ENCODE peak calls at places on chromosomes 4 and X, in ten cellular contexts. N is brain microvascular endothelial cell, I is endothelial cell, X is glutamatergic neuron, T is fibroblast of pulmonary artery, P is dorsolateral prefrontal cortex, C is AG10803, Z is psoas muscle, M is HCT116, K is epithelial cell of proximal tubule. Q is an unnamed sample.

GRCh38 chr4:146814736-146815135 is 130.9 kb downstream of the TTC29 start:
- DNase-seq in N (no peak), I (no peak), X (no peak), T (no peak), P (no peak), C (no peak), Z (no peak), M (no peak), K (no peak), Q (no peak)

GRCh38 chrX:38275615-38276014 is 51.7 kb downstream of the RPGR start:
- DNase-seq in N (peak), I (no peak), X (no peak), T (peak), P (no peak), C (peak), Z (no peak), M (peak), K (peak), Q (no peak)

GRCh38 chr4:172631832-172632231 is 536.8 kb upstream of the GALNT7 start:
- DNase-seq in N (no peak), I (no peak), X (no peak), T (no peak), P (no peak), C (no peak), Z (no peak), M (no peak), K (no peak), Q (no peak)

GRCh38 chr4:14583331-14583730 is 418.9 kb upstream of the CPEB2 start:
- DNase-seq in N (no peak), I (no peak), X (no peak), T (no peak), P (no peak), C (no peak), Z (no peak), M (no peak), K (no peak), Q (no peak)

GRCh38 chr4:159856451-159856850 is 753.6 kb downstream of the RAPGEF2 start:
- DNase-seq in N (no peak), I (no peak), X (no peak), T (no peak), P (no peak), C (no peak), Z (no peak), M (no peak), K (no peak), Q (no peak)

GRCh38 chrX:44314259-44314734 is 29.2 kb downstream of the EFHC2 start:
- DNase-seq in N (peak), I (peak), X (peak), T (peak), P (no peak), C (peak), Z (no peak), M (no peak), K (peak), Q (peak)

GRCh38 chr4:58214376-58214775 is 1104.2 kb upstream of the IGFBP7 start:
- DNase-seq in N (no peak), I (no peak), X (no peak), T (no peak), P (no peak), C (no peak), Z (no peak), M (no peak), K (no peak), Q (no peak)

GRCh38 chr4:173074501-173074946 is 94.1 kb upstream of the GALNT7 start:
- DNase-seq in N (peak), I (no peak), X (no peak), T (peak), P (peak), C (peak), Z (no peak), M (peak), K (peak), Q (peak)

GRCh38 chrX:109847257-109848187 is 114.5 kb upstream of the ACSL4 start:
- DNase-seq in N (peak), I (no peak), X (no peak), T (peak), P (no peak), C (peak), Z (no peak), M (no peak), K (peak), Q (no peak)

GRCh38 chrX:88202149-88202548 is 544.9 kb upstream of the CPXCR1 start:
- DNase-seq in N (no peak), I (no peak), X (no peak), T (no peak), P (no peak), C (no peak), Z (no peak), M (no peak), K (no peak), Q (no peak)

GRCh38 chr4:46946914-46947313 is 37.9 kb upstream of the COX7B2 start:
- DNase-seq in N (peak), I (no peak), X (no peak), T (peak), P (no peak), C (no peak), Z (no peak), M (no peak), K (no peak), Q (no peak)

GRCh38 chrX:11558972-11559371 is 106.7 kb downstream of the ARHGAP6 start:
- DNase-seq in N (no peak), I (peak), X (peak), T (no peak), P (no peak), C (no peak), Z (no peak), M (peak), K (no peak), Q (peak)
- TF ChIP-seq CTCF in N (peak), I (peak), X (peak), T (peak), P (no peak), C (no peak), Z (no peak), M (peak), K (peak), Q (peak)

GRCh38 chr4:3838437-3839380 is 72.5 kb downstream of the ADRA2C start:
- DNase-seq in N (no peak), I (no peak), X (no peak), T (no peak), P (no peak), C (no peak), Z (no peak), M (no peak), K (no peak), Q (no peak)
- TF ChIP-seq CTCF in N (no peak), I (no peak), X (no peak), T (no peak), P (no peak), C (no peak), Z (no peak), M (no peak), K (no peak), Q (no peak)

DNA sequence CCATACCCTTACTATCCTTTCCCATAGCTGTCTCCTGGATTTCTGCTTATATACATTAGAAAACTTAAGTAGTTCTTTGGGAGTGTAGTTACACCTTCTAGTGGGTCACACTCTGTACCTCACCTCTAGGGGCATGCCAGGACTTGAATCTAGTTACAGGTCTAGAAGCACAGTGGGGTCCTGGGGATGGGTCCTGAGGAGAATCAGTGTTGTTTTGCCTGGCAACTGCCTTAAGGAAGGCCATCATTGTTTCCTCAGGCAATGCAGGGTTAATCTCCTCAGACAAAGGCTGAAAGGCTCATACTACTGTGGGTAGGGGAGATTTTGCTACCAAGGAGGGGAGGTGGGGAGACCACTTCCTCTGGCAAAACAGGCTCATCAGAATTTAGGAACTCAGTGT is 750.3 kb downstream of the FAT4 start:
- DNase-seq in N (no peak), I (no peak), X (no peak), T (no peak), P (no peak), C (no peak), Z (no peak), M (no peak), K (no peak), Q (no peak)
- TF ChIP-seq CTCF in N (no peak), I (no peak), X (no peak), T (no peak), P (no peak), C (no peak), Z (no peak), M (no peak), K (no peak), Q (no peak)

DNA sequence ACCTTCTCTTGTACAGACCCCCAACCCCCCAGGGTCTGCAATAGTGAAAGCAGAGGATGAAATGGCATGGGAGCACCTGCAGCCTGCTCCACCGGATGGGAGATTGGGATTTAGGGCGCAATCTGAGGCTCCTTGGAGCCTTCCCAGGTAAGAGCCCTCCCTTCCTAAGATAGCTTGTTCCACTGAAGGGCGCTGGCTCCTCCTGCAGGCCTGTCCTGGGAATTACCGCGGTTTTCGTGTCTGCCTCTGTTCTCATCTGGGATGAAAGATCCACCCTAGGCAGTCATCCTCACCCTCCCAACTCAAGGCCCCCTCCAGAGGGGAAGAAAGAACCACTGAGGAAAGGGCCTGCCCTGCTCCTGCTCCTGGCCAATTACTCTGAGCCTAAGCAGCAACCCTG is 547.6 kb downstream of the SMARCA1 start:
- DNase-seq in N (no peak), I (peak), X (peak), T (peak), P (peak), C (no peak), Z (no peak), M (no peak), K (no peak), Q (no peak)
- TF ChIP-seq CTCF in N (peak), I (peak), X (peak), T (peak), P (peak), C (no peak), Z (peak), M (peak), K (peak), Q (no peak)

GRCh38 chr4:169774466-169775445 is 17.0 kb upstream of the HPF1 start:
- DNase-seq in N (no peak), I (peak), X (peak), T (peak), P (no peak), C (no peak), Z (no peak), M (no peak), K (no peak), Q (no peak)
- TF ChIP-seq CTCF in N (peak), I (peak), X (peak), T (peak), P (no peak), C (no peak), Z (no peak), M (no peak), K (peak), Q (no peak)

GRCh38 chr4:138560448-138560847 is 318.3 kb upstream of the SLC7A11 start:
- DNase-seq in N (no peak), I (no peak), X (no peak), T (no peak), P (no peak), C (no peak), Z (no peak), M (no peak), K (no peak), Q (no peak)

GRCh38 chr4:138558886-138559285 is 316.7 kb upstream of the SLC7A11 start:
- DNase-seq in N (no peak), I (no peak), X (no peak), T (no peak), P (no peak), C (no peak), Z (no peak), M (no peak), K (no peak), Q (no peak)

GRCh38 chr4:138553001-138553845 is 311.1 kb upstream of the SLC7A11 start:
- DNase-seq in N (no peak), I (no peak), X (no peak), T (no peak), P (no peak), C (no peak), Z (no peak), M (no peak), K (no peak), Q (no peak)

GRCh38 chr4:138555584-138555983 is 313.4 kb upstream of the SLC7A11 start:
- DNase-seq in N (no peak), I (peak), X (peak), T (peak), P (no peak), C (no peak), Z (no peak), M (no peak), K (no peak), Q (no peak)

DNA sequence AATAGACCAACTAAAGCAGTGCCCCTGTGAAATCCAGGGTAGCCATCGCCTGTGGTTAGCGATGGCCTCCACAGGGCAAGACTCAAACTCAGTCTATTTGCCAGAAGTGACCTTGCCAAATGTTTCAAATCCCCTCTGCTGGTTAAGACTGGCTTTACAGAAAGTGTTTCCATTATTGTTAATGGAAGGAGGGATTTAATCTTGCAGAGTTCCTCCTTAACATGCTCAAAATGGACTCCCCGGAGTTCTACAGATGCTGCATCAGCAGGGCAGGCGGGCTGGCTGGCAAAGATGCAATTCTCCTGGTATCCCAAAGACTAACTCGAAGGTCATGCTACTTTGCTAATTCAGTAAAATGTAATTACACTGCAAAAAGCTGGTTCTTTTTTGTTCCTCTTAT is 313.0 kb upstream of the SLC7A11 start:
- DNase-seq in N (no peak), I (no peak), X (no peak), T (no peak), P (no peak), C (no peak), Z (no peak), M (no peak), K (no peak), Q (no peak)
- TF ChIP-seq CTCF in N (no peak), I (no peak), X (no peak), T (no peak), P (no peak), C (no peak), Z (no peak), M (no peak), K (no peak), Q (no peak)

GRCh38 chr4:7524064-7524682 is 89.4 kb upstream of the PSAPL1 start:
- DNase-seq in N (no peak), I (no peak), X (no peak), T (no peak), P (no peak), C (no peak), Z (no peak), M (no peak), K (no peak), Q (no peak)
- TF ChIP-seq CTCF in N (no peak), I (no peak), X (no peak), T (no peak), P (no peak), C (no peak), Z (no peak), M (no peak), K (no peak), Q (no peak)